ENCODE peak calls at places on chromosomes 6 and 20, in ten cellular contexts. G, C, H, E, Z, D, W, P, S and U are unnamed samples.

GRCh38 chr6:56246544-56246940 is 838 bp downstream of the COL21A1 start:
- DNase-seq in E (no peak), W (no peak), D (no peak), P (no peak), H (no peak), Z (peak; percentile 30), G (peak; percentile 31), S (peak; percentile 7), C (peak; percentile 22), U (no peak)

GRCh38 chr20:31608256-31608980 is 3.3 kb downstream of the ID1 start:
- DNase-seq in C (peak; percentile 73), H (peak; percentile 48), Z (peak; percentile 78), W (peak; percentile 80), D (peak; percentile 67), P (peak; percentile 80), G (peak; percentile 94), E (peak; percentile 89), S (peak; percentile 100), U (no peak)

GRCh38 chr6:167255918-167256553 is 35.1 kb upstream of the UNC93A start:
- DNase-seq in Z (no peak), W (no peak), H (no peak), C (no peak), P (no peak), G (no peak), S (no peak), D (no peak), E (no peak), U (no peak)

GRCh38 chr6:33592595-33593413 is 12.7 kb upstream of the BAK1 start:
- DNase-seq in H (no peak), D (no peak), W (no peak), P (peak; percentile 25), E (no peak), C (no peak), S (peak; percentile 71), Z (no peak), G (no peak), U (no peak)

GRCh38 chr6:44733868-44734267 is 346.4 kb downstream of the CDC5L start:
- DNase-seq in W (no peak), H (no peak), C (peak; percentile 46), D (peak; percentile 44), G (no peak), S (no peak), Z (no peak), E (no peak), P (no peak), U (no peak)

GRCh38 chr6:112150363-112150762 is 63.0 kb downstream of the FAM229B start:
- DNase-seq in G (no peak), E (no peak), W (no peak), Z (peak; percentile 48), P (peak; percentile 43), S (peak; percentile 15), D (peak; percentile 21), H (peak; percentile 47), C (no peak), U (no peak)

GRCh38 chr20:38973546-38974120 is 11.5 kb downstream of the DHX35 start:
- DNase-seq in P (peak; percentile 65), W (peak; percentile 58), D (no peak), C (no peak), H (peak; percentile 77), S (no peak), G (peak; percentile 40), Z (peak; percentile 70), E (no peak), U (no peak)

GRCh38 chr6:120083186-120083585 is 733.6 kb upstream of the MAN1A1 start:
- DNase-seq in S (no peak), P (no peak), H (no peak), D (no peak), G (no peak), Z (no peak), W (no peak), E (no peak), C (no peak), U (no peak)

GRCh38 chr6:138107752-138108592 is 753 bp upstream of the PERP start:
- DNase-seq in C (peak; percentile 21), Z (no peak), W (no peak), D (no peak), E (no peak), H (no peak), P (no peak), G (peak; percentile 25), S (peak; percentile 71), U (no peak)

GRCh38 chr6:34234667-34235604 is 1.7 kb upstream of the HMGA1 start:
- DNase-seq in P (no peak), E (peak; percentile 93), W (no peak), Z (no peak), D (no peak), H (no peak), G (no peak), C (no peak), S (peak; percentile 76), U (no peak)

GRCh38 chr6:144757299-144757698 is 472.2 kb downstream of the UTRN start:
- DNase-seq in S (no peak), E (no peak), H (peak; percentile 6), D (no peak), P (no peak), C (no peak), Z (no peak), G (peak; percentile 55), W (no peak), U (no peak)

GRCh38 chr6:13590574-13591153 is 16.3 kb downstream of the SIRT5 start:
- DNase-seq in H (no peak), C (no peak), W (no peak), E (no peak), D (no peak), G (no peak), Z (no peak), P (no peak), S (no peak), U (no peak)

GRCh38 chr20:46746972-46747371 is 37.5 kb downstream of the SLC2A10 start:
- DNase-seq in H (peak; percentile 71), S (peak; percentile 50), Z (no peak), W (no peak), C (no peak), P (peak; percentile 77), D (no peak), G (peak; percentile 88), E (no peak), U (peak; percentile 3)

DNA sequence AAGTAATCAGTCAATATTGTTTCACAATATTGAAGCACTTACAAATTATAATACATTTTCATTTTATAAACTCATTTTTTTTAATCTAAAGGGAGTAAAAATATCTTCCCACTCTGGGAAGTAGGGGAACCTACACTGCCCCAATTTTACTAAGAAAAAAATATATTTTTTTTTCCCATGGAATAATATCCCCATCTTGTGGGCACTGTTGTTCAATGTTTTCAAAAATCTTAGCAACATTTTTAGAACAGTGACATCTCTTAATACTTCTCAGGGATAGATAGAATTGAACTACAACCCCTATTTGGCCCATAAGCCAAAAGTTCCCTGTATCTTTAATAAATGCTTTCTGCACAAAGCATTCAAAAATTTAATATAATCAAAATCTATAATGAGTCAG is 42.9 kb downstream of the ARHGAP18 start:
- DNase-seq in E (no peak), W (no peak), C (no peak), S (no peak), G (no peak), H (no peak), Z (no peak), D (no peak), P (no peak), U (no peak)
- TF ChIP-seq CTCF in E (peak; percentile 15), W (no peak), C (no peak), S (peak; percentile 22), G (peak; percentile 34), H (peak; percentile 46), Z (peak; percentile 28), D (no peak), P (no peak), U (no peak)

GRCh38 chr6:66814156-66814555 is 1107.1 kb upstream of the EYS start:
- DNase-seq in Z (peak; percentile 58), H (no peak), P (peak; percentile 35), C (no peak), G (no peak), S (no peak), E (no peak), D (no peak), W (peak; percentile 6), U (no peak)

GRCh38 chr6:66808771-66809170 is 1101.7 kb upstream of the EYS start:
- DNase-seq in Z (no peak), P (no peak), H (no peak), W (no peak), E (no peak), S (no peak), C (no peak), G (no peak), D (no peak), U (no peak)
- H3K4me3 ChIP-seq in Z (no peak overlapping the region), P (no peak overlapping the region), H (no peak overlapping the region), W (no peak overlapping the region), E (no peak overlapping the region), S (no peak overlapping the region), C (no peak overlapping the region), G (no peak overlapping the region), D (no peak overlapping the region), U (no peak overlapping the region)

DNA sequence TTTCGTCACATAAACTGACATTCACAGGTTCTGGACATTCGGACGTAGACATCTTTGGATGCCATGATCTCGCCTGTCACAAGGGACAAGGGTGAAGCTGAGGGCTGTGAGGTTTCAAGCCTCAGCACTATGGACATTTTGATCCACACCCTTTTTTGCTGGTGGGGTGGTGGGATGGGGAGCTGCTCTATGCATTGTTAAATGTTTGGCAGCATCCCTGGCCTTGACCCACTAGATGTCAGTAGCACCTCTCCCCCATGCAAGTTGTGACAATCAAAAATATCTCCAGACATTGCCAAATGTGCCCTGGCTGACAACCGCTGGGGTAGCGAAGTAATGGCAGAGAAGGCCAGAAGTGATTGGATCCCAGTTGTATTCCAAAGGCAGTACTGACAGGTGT is 229.4 kb downstream of the TSHZ2 start:
- DNase-seq in P (no peak), D (no peak), C (no peak), G (no peak), W (no peak), E (no peak), S (no peak), Z (no peak), H (no peak), U (no peak)
- TF ChIP-seq CTCF in P (no peak), D (no peak), C (no peak), G (peak; percentile 16), W (no peak), E (no peak), S (no peak), Z (no peak), H (no peak), U (no peak)

GRCh38 chr6:164039954-164040375 is 625.4 kb downstream of the QKI start:
- DNase-seq in W (no peak), C (no peak), Z (peak; percentile 50), P (no peak), D (no peak), S (no peak), E (no peak), H (no peak), G (no peak), U (no peak)
- H3K4me3 ChIP-seq in W (no peak overlapping the region), C (no peak overlapping the region), Z (peak overlapping the region; percentile 42), P (no peak overlapping the region), D (no peak overlapping the region), S (no peak overlapping the region), E (no peak overlapping the region), H (no peak overlapping the region), G (no peak overlapping the region), U (no peak overlapping the region)